ENCODE peak calls at places on chromosomes 6 and 20, in nine cellular contexts. B is right lobe of liver; U is CD8-positive, alpha-beta T cell; F is foreskin keratinocyte; O is fibroblast of lung; L is thoracic aorta; H is K562; C is GM23338; I is heart right ventricle. K is an unnamed sample.
A peak's percentile ranks its signal among the peaks of the same experiment; 100 is the strongest.

GRCh38 chr20:62910777-62911497 is 15.4 kb downstream of the DIDO1 start:
- DNase-seq in H (no peak), C (no peak), O (no peak), F (no peak), I (no peak), L (no peak), U (no peak), B (no peak), K (no peak)

GRCh38 chr6:35810831-35811698 is 5.9 kb downstream of the LHFPL5 start:
- DNase-seq in H (no peak), L (no peak), B (no peak), O (peak; percentile 79), I (no peak), U (no peak), F (peak; percentile 95), C (no peak), K (peak; percentile 81)

GRCh38 chr20:22984611-22985010 is 50.5 kb upstream of the SSTR4 start:
- DNase-seq in I (peak; percentile 18), L (no peak), F (no peak), H (no peak), U (no peak), C (no peak), B (no peak), O (no peak), K (no peak)

GRCh38 chr6:135451617-135452190 is 45.8 kb downstream of the AHI1 start:
- DNase-seq in H (peak; percentile 31), U (no peak), I (no peak), C (peak; percentile 71), B (no peak), O (peak; percentile 18), F (peak; percentile 20), L (no peak), K (no peak)

GRCh38 chr6:53916804-53917463 is 122.1 kb downstream of the LRRC1 start:
- DNase-seq in F (no peak), B (no peak), C (no peak), L (no peak), U (no peak), H (no peak), I (no peak), O (no peak), K (no peak)

GRCh38 chr6:132072831-132073230 is 121.7 kb upstream of the CCN2 start:
- DNase-seq in B (no peak), I (no peak), H (no peak), U (no peak), O (no peak), C (no peak), F (no peak), L (no peak), K (no peak)

GRCh38 chr6:42694586-42694985 is 27.8 kb downstream of the PRPH2 start:
- DNase-seq in F (peak; percentile 89), B (peak; percentile 16), L (no peak), U (no peak), C (no peak), O (peak; percentile 23), I (no peak), H (no peak), K (no peak)

GRCh38 chr6:159044899-159045727 is at the start of gene TAGAP:
- DNase-seq in L (no peak), I (peak; percentile 49), O (no peak), F (no peak), H (no peak), U (peak; percentile 80), B (no peak), C (no peak), K (peak; percentile 32)

GRCh38 chr6:73308712-73309533 is 45.2 kb downstream of the DPPA5 start:
- DNase-seq in O (peak; percentile 27), H (peak; percentile 52), F (peak; percentile 45), B (no peak), C (peak; percentile 77), I (no peak), U (no peak), L (no peak), K (peak; percentile 33)

GRCh38 chr6:163338671-163339405 is 75.7 kb upstream of the QKI start:
- DNase-seq in O (peak; percentile 94), C (peak; percentile 55), U (no peak), I (no peak), L (no peak), F (no peak), H (no peak), B (no peak), K (no peak)

GRCh38 chr6:18439581-18439980 is 52.4 kb downstream of the RNF144B start:
- DNase-seq in L (no peak), C (no peak), U (no peak), H (no peak), O (no peak), F (no peak), I (no peak), B (no peak), K (no peak)

DNA sequence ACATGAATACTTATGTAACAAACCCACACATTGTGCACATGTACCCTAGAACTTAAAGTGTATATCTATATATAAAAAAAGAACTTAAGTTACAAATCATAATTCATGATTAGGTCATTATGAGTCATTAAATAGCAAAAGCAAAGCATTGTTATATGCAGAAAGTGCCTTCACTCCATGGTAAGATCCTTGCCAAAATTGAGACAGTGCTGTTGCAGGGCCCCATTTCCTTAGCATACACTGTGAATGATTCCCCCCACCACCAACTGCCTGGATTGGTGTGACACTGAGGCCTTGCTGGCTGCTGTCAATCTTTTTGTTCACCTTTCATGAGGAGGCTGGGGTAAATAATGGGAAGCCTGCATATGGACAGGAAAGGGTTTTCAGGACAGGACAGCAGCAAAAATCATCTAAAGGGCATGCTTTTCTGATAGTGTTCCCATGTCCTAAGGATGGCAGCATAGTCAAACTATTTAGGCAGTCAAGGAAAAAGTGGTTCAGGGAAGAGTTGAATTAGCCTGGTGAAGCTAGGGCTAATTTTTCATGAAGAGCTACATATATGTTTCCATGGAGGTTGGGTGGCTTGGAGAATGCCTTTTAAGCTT is 188.2 kb upstream of the ASCC3 start:
- DNase-seq in B (no peak), C (no peak), H (no peak), I (no peak), L (no peak), F (peak; percentile 41), U (no peak), O (peak; percentile 7), K (no peak)
- TF ChIP-seq CTCF in B (no peak), C (peak; percentile 52), H (no peak), I (no peak), L (no peak), F (peak; percentile 36), U (no peak), O (no peak), K (no peak)

GRCh38 chr6:3981917-3982316 is 97.0 kb downstream of the FAM217A start:
- DNase-seq in L (no peak), I (no peak), H (no peak), B (no peak), O (no peak), C (no peak), F (no peak), U (no peak), K (no peak)
- TF ChIP-seq CTCF in L (no peak), I (no peak), H (no peak), B (no peak), O (no peak), C (no peak), F (no peak), U (no peak), K (no peak)

GRCh38 chr6:169370054-169370453 is 116.4 kb upstream of the THBS2 start:
- DNase-seq in H (no peak), B (no peak), C (no peak), I (no peak), O (peak; percentile 77), L (no peak), U (no peak), F (peak; percentile 73), K (no peak)

GRCh38 chr6:169372616-169373015 is 119.0 kb upstream of the THBS2 start:
- DNase-seq in U (no peak), O (no peak), H (no peak), B (no peak), F (no peak), L (no peak), I (no peak), C (no peak), K (no peak)

GRCh38 chr6:169368200-169368599 is 114.6 kb upstream of the THBS2 start:
- DNase-seq in B (no peak), F (no peak), L (no peak), U (no peak), H (no peak), C (no peak), I (no peak), O (no peak), K (no peak)

GRCh38 chr6:169371344-169372144 is 117.9 kb upstream of the THBS2 start:
- DNase-seq in F (peak; percentile 39), B (no peak), L (no peak), H (no peak), U (no peak), O (peak; percentile 23), I (no peak), C (peak; percentile 56), K (peak; percentile 35)

DNA sequence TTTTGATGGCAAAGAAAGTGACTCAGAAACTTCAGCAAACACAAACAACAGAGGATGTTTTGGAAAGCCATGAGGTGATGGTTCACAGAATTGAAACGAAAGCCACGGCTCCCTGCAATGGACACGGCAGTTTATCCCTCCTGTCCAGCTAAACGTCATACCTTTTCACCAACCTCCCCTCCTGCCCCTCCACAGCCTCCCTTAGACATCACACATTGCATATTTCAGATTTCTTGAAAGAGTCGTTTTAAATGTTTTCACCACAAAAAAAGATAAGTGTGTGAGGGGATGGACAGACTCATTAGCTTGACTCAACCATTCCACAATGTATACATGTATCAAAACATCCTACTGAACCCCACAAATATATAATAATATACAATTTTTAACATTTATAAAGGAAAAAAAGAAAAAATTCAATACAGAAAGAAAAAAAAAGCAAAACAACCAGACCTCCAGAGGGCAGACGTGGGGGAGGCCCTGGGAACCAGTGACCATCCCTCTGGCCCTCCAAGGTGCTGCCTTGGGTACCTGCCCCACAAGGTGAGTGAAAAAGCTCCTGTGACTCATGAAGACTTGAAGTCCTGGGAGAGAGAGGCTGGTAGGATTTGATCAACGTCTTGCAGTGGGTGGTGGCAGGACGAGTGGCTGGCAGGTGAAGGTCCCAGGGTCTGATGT is 117.2 kb upstream of the THBS2 start:
- DNase-seq in O (peak; percentile 56), H (no peak), I (no peak), C (no peak), L (no peak), U (no peak), F (no peak), B (no peak), K (peak; percentile 40)
- TF ChIP-seq CTCF in O (no peak), H (no peak), I (no peak), C (no peak), L (no peak), U (no peak), F (no peak), B (no peak), K (no peak)

DNA sequence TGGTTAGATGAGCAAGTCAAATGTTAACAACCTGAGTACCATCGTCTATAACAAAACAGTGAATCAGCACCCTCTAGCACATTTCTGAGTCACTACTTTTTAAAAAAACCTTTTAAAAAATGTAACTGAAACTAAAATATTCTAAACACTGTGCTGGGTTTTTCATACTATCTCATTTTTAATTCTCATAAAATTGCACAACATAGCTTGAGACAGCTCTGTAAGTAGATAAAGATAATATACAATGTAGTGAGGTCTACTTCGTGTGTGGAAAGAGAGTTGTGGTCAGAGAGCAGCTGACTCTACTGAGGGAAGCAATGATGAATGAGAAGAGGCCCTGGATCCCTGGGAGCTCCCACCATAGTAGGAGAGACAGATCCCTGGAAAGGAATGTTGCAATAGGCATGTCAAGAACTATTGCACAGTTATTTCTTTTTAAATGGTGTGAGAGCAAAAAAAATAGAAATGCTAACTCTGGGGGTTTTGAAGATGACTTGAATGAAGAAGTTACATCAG is 13.6 kb upstream of the CALHM6 start:
- DNase-seq in O (peak; percentile 98), L (no peak), I (no peak), U (no peak), C (no peak), B (no peak), H (no peak), F (peak; percentile 82), K (no peak)
- TF ChIP-seq CTCF in O (no peak), L (no peak), I (peak; percentile 13), U (no peak), C (no peak), B (no peak), H (no peak), F (peak; percentile 46), K (no peak)